ENCODE peak calls at places on chromosomes 5 and 9, in nine cellular contexts. G is amniotic epithelial cell; D is stimulated activated CD8-positive, alpha-beta memory T cell treated with anti-CD3 and anti-CD28 coated beads, Interleukin-12 subunit alpha, Interleukin-12 subunit beta, amount 100 ng/mL, for 4 hours; Q is NCI-H1417 treated with DMSO at 0.1 percent for 48 hours; P is GDM1; U is GM18507; T is anterior cingulate cortex; Y is NCI-H2081; H is NCI-H460. R is an unnamed sample.

GRCh38 chr9:86637515-86637914 is 283.3 kb upstream of the TUT7 start:
- DNase-seq in G (peak; percentile 40), H (no peak), U (no peak), Q (no peak), T (no peak), P (no peak), D (no peak), Y (no peak), R (peak; percentile 1)

GRCh38 chr9:13904311-13904710 is 409.6 kb downstream of the NFIB start:
- DNase-seq in T (no peak), G (no peak), Q (no peak), P (no peak), Y (no peak), D (no peak), U (no peak), H (no peak), R (no peak)

GRCh38 chr9:137237759-137238726 is 3.0 kb upstream of the TUBB4B start:
- DNase-seq in U (no peak), P (no peak), Y (peak; percentile 91), Q (no peak), D (no peak), G (no peak), H (no peak), T (no peak), R (peak; percentile 77)

GRCh38 chr9:109467936-109468335 is 30.2 kb downstream of the PTPN3 start:
- DNase-seq in D (no peak), Q (no peak), H (no peak), T (no peak), G (no peak), Y (peak; percentile 64), P (peak; percentile 23), U (no peak), R (no peak)

GRCh38 chr5:112757468-112758208 is 20.0 kb downstream of the APC start:
- DNase-seq in Q (peak; percentile 2), H (peak; percentile 64), P (no peak), G (peak; percentile 63), Y (peak; percentile 43), D (no peak), U (no peak), T (no peak), R (no peak)

GRCh38 chr9:36903541-36904435 is 130.3 kb downstream of the PAX5 start:
- DNase-seq in U (no peak), Y (no peak), D (peak; percentile 6), Q (no peak), P (no peak), G (peak; percentile 85), H (no peak), T (no peak), R (no peak)

GRCh38 chr9:70044450-70045307 is 1.0 kb downstream of the MAMDC2 start:
- DNase-seq in G (peak; percentile 71), Y (peak; percentile 51), U (no peak), H (no peak), D (no peak), P (no peak), Q (no peak), T (no peak), R (no peak)

GRCh38 chr5:132102944-132103343 is 29.4 kb downstream of the CSF2 start:
- DNase-seq in U (no peak), Q (no peak), D (no peak), H (no peak), G (no peak), T (no peak), Y (no peak), P (no peak), R (no peak)

GRCh38 chr9:99851028-99851822 is 29.5 kb downstream of the NR4A3 start:
- DNase-seq in D (no peak), P (no peak), Y (no peak), H (no peak), U (peak; percentile 20), G (no peak), Q (no peak), T (no peak), R (no peak)

GRCh38 chr9:135309763-135310125 is 169.8 kb upstream of the PPP1R26 start:
- DNase-seq in P (no peak), Q (no peak), H (no peak), U (no peak), D (no peak), T (no peak), Y (no peak), G (no peak), R (no peak)

GRCh38 chr5:137147346-137147745 is 351.8 kb downstream of the SPOCK1 start:
- DNase-seq in U (no peak), Y (no peak), D (no peak), H (no peak), T (no peak), P (no peak), G (no peak), Q (no peak), R (no peak)

GRCh38 chr5:33594006-33594405 is 153.2 kb downstream of the TARS1 start:
- DNase-seq in P (no peak), G (peak; percentile 37), Y (no peak), T (no peak), H (no peak), Q (no peak), D (no peak), U (no peak), R (no peak)

GRCh38 chr5:178123987-178124925 is 6.6 kb upstream of the RMND5B start:
- DNase-seq in Y (no peak), G (no peak), P (no peak), U (no peak), H (no peak), D (no peak), T (no peak), Q (no peak), R (no peak)

GRCh38 chr5:123771715-123772114 is 259.7 kb downstream of the CSNK1G3 start:
- DNase-seq in T (no peak), H (no peak), Q (no peak), G (no peak), Y (no peak), U (no peak), D (no peak), P (no peak), R (no peak)

GRCh38 chr5:95621839-95622629 is 2.1 kb downstream of the GPR150 start:
- DNase-seq in D (no peak), G (no peak), Y (peak; percentile 13), U (no peak), H (no peak), Q (no peak), T (no peak), P (peak; percentile 56), R (no peak)

GRCh38 chr9:19154135-19154612 is 26.9 kb upstream of the PLIN2 start:
- DNase-seq in H (no peak), Y (no peak), T (no peak), D (no peak), G (peak; percentile 100), U (no peak), P (no peak), Q (no peak), R (no peak)

GRCh38 chr5:139422307-139422893 is 16.9 kb downstream of the DNAJC18 start:
- DNase-seq in H (peak; percentile 68), P (peak; percentile 62), G (peak; percentile 67), D (no peak), Y (peak; percentile 55), U (peak; percentile 76), Q (peak; percentile 27), T (no peak), R (no peak)

GRCh38 chr5:173758675-173759074 is 129.5 kb upstream of the CPEB4 start:
- DNase-seq in G (no peak), Q (no peak), T (no peak), D (no peak), U (no peak), H (no peak), P (no peak), Y (no peak), R (no peak)

R was measured in C1 segment of cervical spinal cord.